ENCODE peak calls at places on chromosomes 5 and 9, in six cellular contexts. Q is epithelial cell of esophagus, S is osteocyte, P is thoracic aorta, E is OCI-LY7, F is left lung. G is an unnamed sample.

GRCh38 chr9:110602281-110602680 is 22.7 kb upstream of the SVEP1 start:
- DNase-seq in Q (peak), S (no peak), P (no peak), E (no peak), F (no peak), G (no peak)

GRCh38 chr5:135467051-135467625 is 15.0 kb upstream of the TIFAB start:
- DNase-seq in Q (no peak), S (no peak), P (no peak), E (no peak), F (no peak), G (no peak)

GRCh38 chr5:10546186-10546585 is 17.7 kb upstream of the ANKRD33B start:
- DNase-seq in Q (no peak), S (no peak), P (no peak), E (no peak), F (no peak), G (no peak)

GRCh38 chr9:127903557-127904475 is 4.4 kb upstream of the ST6GALNAC6 start:
- DNase-seq in Q (no peak), S (no peak), P (no peak), E (peak), F (peak), G (peak)

GRCh38 chr5:62969409-62970120 is 390.9 kb downstream of the LRRC70 start:
- DNase-seq in Q (no peak), S (no peak), P (no peak), E (no peak), F (no peak), G (no peak)

GRCh38 chr5:80481019-80481893 is 6.6 kb upstream of the FAM151B start:
- DNase-seq in Q (peak), S (no peak), P (no peak), E (peak), F (no peak), G (no peak)

GRCh38 chr9:119968837-119969707 is 599.8 kb upstream of the BRINP1 start:
- DNase-seq in Q (peak), S (peak), P (peak), E (peak), F (peak), G (peak)

GRCh38 chr5:75623846-75624245 is 12.6 kb downstream of the ANKDD1B start:
- DNase-seq in Q (peak), S (no peak), P (no peak), E (no peak), F (no peak), G (no peak)

GRCh38 chr9:127139071-127139731 is 16.8 kb upstream of the ANGPTL2 start:
- DNase-seq in Q (no peak), S (peak), P (no peak), E (no peak), F (no peak), G (no peak)

GRCh38 chr9:95385521-95385920 is 68.0 kb upstream of the FANCC start:
- DNase-seq in Q (no peak), S (no peak), P (no peak), E (no peak), F (no peak), G (no peak)

GRCh38 chr5:124736111-124736813 is 10.2 kb downstream of the ZNF608 start:
- DNase-seq in Q (no peak), S (no peak), P (no peak), E (no peak), F (no peak), G (no peak)

GRCh38 chr5:25458628-25459027 is 813.9 kb upstream of the CDH10 start:
- DNase-seq in Q (peak), S (no peak), P (no peak), E (no peak), F (no peak), G (no peak)

GRCh38 chr9:124840300-124840833 is 12.9 kb upstream of the WDR38 start:
- DNase-seq in Q (no peak), S (no peak), P (no peak), E (no peak), F (no peak), G (no peak)

GRCh38 chr9:36995927-36996471 is 38.1 kb downstream of the PAX5 start:
- DNase-seq in Q (peak), S (no peak), P (no peak), E (peak), F (peak), G (no peak)

GRCh38 chr9:109730228-109730627 is 49.8 kb upstream of the PALM2AKAP2 start:
- DNase-seq in Q (peak), S (no peak), P (no peak), E (no peak), F (no peak), G (no peak)

GRCh38 chr5:56350595-56351170 is 117.6 kb upstream of the ANKRD55 start:
- DNase-seq in Q (peak), S (no peak), P (no peak), E (no peak), F (peak), G (peak)

GRCh38 chr5:66909364-66909763 is 287.2 kb downstream of the CD180 start:
- DNase-seq in Q (no peak), S (no peak), P (no peak), E (no peak), F (no peak), G (no peak)

GRCh38 chr9:130962418-130963316 is 23.6 kb upstream of the FIBCD1 start:
- DNase-seq in Q (peak), S (peak), P (peak), E (no peak), F (peak), G (no peak)

GRCh38 chr9:33267368-33267767 is 2.5 kb downstream of the CHMP5 start:
- DNase-seq in Q (no peak), S (no peak), P (no peak), E (no peak), F (no peak), G (no peak)

DNA sequence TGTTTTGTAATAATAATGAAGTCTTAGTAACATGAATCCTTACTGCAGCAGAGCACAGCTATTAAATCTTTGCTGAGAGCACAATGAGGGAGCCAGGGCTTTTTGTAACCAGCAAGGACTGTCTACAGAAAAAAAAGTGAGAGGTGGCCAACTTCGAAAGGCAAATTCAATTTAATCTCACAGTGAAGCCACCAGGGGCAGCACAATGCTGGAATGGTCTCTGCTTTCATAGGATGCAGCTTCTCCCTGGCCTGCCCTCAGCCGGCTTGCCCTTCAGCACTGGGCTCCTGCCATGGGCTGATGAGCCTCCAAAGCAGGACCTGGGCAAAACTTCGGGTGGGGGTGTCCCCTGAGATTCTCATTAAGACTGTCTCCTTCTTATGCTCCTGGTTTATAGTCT is 134.3 kb downstream of the GNAQ start:
- DNase-seq in Q (no peak), S (no peak), P (no peak), E (peak), F (no peak), G (no peak)
- TF ChIP-seq CTCF in Q (peak), S (peak), P (peak), E (peak), F (no peak), G (no peak)

DNA sequence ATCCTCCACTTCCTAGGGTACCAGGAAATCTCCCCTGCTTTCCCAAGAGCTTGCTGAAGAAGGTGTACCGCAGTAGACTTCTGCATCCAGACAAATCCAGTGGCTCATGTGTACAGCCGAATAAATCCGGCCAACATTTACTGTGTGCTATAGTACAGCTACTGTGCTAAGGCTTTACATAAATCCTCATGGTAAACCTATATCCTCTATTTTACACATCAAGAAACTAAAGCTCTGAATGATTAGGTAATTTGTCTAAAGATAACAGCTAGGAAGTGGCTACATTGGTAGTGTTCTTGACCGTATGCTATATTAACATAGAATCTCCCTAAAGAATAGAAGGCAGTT is 511 bp upstream of the WDR41 start:
- DNase-seq in Q (no peak), S (no peak), P (no peak), E (no peak), F (no peak), G (no peak)
- TF ChIP-seq CTCF in Q (no peak), S (no peak), P (no peak), E (peak), F (no peak), G (no peak)

DNA sequence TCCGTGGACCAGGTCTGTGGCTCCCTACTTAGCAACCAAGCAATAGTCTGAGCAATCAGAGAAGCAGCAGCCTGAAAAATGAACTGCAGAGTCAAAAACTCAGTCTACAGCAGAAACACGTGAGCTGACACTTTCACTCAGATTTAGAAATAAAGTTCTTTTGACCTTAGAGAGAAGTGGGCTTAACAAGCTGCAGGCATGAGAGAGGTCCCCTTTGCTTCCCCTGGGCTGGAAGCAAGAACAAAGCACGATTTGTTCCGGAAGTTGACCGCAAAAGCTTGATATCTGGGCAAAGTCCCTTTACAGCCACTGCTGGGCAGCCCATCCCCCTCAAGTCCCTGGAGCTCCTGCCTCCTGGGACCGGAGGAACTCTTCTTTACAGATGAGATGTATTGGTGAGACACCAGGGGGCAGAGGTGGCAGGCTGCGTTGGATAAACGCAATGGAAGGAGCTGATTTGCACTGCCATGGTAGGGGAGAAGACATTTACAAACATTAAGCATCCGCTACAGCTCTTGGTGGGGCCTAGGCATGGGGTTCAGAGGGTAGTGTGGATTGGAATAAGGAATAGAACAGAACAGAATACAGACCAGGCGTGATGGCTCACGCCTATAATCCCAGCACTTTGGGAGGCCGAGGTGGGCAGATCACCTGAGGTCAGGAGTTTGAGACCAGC is 5.8 kb upstream of the SOWAHA start:
- DNase-seq in Q (no peak), S (no peak), P (no peak), E (no peak), F (no peak), G (no peak)
- TF ChIP-seq CTCF in Q (no peak), S (no peak), P (no peak), E (no peak), F (no peak), G (no peak)

GRCh38 chr5:170722316-170722715 is 61.2 kb upstream of the GABRP start:
- DNase-seq in Q (no peak), S (no peak), P (no peak), E (no peak), F (no peak), G (no peak)
- TF ChIP-seq CTCF in Q (no peak), S (no peak), P (no peak), E (no peak), F (no peak), G (no peak)

DNA sequence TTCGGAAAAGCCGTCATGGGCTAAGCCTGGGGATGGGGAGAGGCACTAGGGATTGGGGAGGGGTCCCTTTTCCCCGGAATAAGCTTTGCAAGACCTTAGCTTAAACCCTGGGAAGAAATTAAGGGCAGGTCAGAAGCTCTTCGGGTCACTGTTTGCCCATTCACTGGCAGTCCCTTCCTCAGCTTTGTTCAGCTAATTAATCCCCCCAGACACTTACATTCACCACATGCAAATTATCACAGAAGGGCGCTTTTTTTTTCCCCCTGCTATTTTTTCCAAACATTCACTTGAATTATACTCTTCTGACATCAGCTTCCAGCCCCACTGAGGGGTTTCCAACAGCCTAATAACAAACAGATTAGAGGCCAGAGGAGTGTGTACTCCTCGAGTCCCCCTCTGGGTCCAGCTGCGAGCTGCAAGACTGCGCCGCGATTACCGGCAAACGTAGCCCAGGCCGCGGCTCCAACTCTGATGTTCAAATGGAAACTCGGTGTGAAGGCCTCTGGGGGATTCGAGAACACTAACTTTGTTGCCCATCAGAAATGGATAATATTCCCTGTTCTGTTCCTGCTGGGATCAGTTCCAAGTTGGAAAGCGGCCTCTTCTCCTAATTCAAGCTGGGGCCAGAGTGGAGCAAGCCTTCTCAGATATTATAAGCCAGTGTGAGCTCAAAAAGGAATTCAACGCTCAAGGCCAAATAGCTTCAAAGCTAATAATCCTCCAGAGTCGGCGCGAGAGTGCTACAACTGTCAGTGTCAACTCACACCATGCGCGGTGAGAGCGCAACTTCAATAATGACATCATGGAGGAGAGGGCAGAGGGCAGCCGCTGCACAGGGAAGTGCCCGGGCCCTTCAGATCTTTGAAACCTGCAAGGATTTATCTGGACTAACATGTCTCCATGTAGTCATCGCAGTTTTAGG is 560.9 kb downstream of the BNC2 start:
- DNase-seq in Q (peak), S (no peak), P (no peak), E (no peak), F (no peak), G (no peak)
- TF ChIP-seq CTCF in Q (no peak), S (no peak), P (no peak), E (no peak), F (no peak), G (no peak)

DNA sequence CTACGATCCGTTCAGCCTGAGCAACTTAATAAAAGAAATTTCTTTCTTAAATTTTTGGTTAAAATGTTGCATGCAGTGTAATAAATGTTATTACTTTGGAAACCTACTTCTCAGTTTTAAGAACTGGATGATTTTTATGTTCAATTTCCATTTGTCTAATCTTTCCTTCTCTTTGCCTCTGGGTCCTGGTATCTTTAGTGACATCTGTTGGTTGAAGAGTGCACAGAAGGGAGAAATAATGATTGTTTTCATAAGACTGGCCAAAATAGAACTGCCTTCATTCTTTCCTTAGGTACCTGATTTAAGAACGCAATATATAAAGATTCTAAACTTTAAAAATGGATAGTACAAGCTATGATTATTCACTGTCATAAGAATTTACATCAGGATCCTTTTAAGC is 83.0 kb upstream of the TLX3 start:
- DNase-seq in Q (no peak), S (no peak), P (no peak), E (no peak), F (no peak), G (no peak)
- TF ChIP-seq CTCF in Q (peak), S (peak), P (no peak), E (peak), F (no peak), G (no peak)

DNA sequence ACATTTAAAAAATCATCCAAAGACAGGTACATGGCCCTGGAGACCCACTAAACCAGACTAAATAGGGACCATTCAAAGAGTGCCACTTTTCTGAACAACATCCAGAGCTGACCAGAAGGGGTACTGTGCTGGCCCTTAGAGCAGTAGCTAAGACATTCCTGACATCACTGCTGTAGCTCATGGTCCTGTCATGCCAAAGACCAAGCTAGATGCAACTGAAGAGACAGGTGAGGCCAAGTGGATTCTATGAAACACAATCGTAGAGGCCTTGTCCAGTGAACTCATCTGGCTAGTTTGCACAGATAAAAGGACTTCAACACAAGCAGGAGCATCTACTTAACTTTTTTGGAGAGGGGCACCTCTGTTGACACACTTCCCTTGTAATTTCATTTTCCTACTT is 43.3 kb downstream of the G3BP1 start:
- DNase-seq in Q (no peak), S (no peak), P (no peak), E (no peak), F (no peak), G (no peak)
- TF ChIP-seq CTCF in Q (no peak), S (no peak), P (no peak), E (no peak), F (no peak), G (no peak)

DNA sequence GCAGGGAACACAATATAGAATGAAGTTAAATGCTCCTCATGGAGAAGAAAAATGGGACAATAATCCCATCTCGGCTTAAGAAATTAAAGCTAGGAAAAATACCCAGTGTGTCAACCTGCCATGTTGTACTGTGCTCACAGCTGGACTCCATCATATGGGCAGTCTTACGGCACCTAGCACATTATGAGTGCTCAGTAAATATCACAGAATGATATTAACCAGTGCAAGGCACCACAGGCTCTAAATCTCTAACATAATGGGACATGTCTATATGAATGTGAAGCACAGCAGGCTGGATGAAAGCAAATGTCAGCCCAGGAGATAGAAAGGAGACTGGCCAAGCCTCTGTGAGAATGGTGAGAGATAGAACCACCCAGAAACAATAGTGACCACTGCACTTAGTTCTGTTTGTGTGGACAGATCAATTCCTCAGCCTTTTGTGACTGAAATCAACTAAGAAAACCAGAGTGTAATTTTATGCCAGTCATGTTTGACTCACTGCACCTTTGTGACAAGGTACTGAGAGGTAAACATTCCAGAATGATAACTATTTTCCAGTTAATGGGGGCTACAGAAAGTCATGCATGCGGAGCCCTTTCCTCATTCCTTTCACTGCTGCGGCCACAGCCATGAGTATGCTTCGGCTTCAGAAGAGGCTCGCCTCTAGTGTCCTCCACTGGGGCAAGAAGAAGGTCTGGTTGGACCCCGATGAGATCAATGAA is 140.4 kb upstream of the CDH6 start:
- DNase-seq in Q (no peak), S (no peak), P (no peak), E (no peak), F (no peak), G (no peak)
- TF ChIP-seq CTCF in Q (no peak), S (no peak), P (no peak), E (no peak), F (no peak), G (no peak)

GRCh38 chr5:94564812-94565211 is 53.6 kb downstream of the KIAA0825 start:
- DNase-seq in Q (no peak), S (no peak), P (no peak), E (no peak), F (no peak), G (no peak)
- TF ChIP-seq CTCF in Q (no peak), S (no peak), P (no peak), E (no peak), F (no peak), G (no peak)

G was measured in lower leg skin.